ENCODE peak calls at places on chromosomes 4 and X, in nine cellular contexts. One of them, this sample, is unnamed.

GRCh38 chr4:139824882-139825522 is 159.4 kb downstream of the MGST2 start:
- DNase-seq in uterus: no peak
- DNase-seq in heart left ventricle: no peak
- DNase-seq in keratinocyte: no peak
- DNase-seq in MM.1S: no peak
- DNase-seq in right cardiac atrium: no peak
- DNase-seq in GM23248: no peak
- DNase-seq in lower lobe of right lung: no peak
- DNase-seq in thoracic aorta: no peak
- DNase-seq in this sample: no peak

GRCh38 chr4:90095000-90095399 is 32.2 kb upstream of the CCSER1 start:
- DNase-seq in thoracic aorta: no peak
- DNase-seq in uterus: no peak
- DNase-seq in right cardiac atrium: no peak
- DNase-seq in GM23248: no peak
- DNase-seq in keratinocyte: no peak
- DNase-seq in heart left ventricle: no peak
- DNase-seq in MM.1S: no peak
- DNase-seq in lower lobe of right lung: no peak
- DNase-seq in this sample: no peak

GRCh38 chrX:130053236-130053635 is 57.1 kb downstream of the ELF4 start:
- DNase-seq in lower lobe of right lung: no peak
- DNase-seq in MM.1S: no peak
- DNase-seq in thoracic aorta: no peak
- DNase-seq in heart left ventricle: no peak
- DNase-seq in keratinocyte: no peak
- DNase-seq in uterus: no peak
- DNase-seq in right cardiac atrium: no peak
- DNase-seq in GM23248: no peak
- DNase-seq in this sample: no peak

GRCh38 chrX:153560000-153560399 is 38.9 kb downstream of the CCNQ start:
- DNase-seq in keratinocyte: no peak
- DNase-seq in lower lobe of right lung: no peak
- DNase-seq in heart left ventricle: no peak
- DNase-seq in GM23248: peak
- DNase-seq in uterus: no peak
- DNase-seq in thoracic aorta: no peak
- DNase-seq in MM.1S: no peak
- DNase-seq in right cardiac atrium: no peak
- DNase-seq in this sample: no peak

GRCh38 chr4:22477136-22477793 is 38.6 kb downstream of the ADGRA3 start:
- DNase-seq in MM.1S: no peak
- DNase-seq in thoracic aorta: no peak
- DNase-seq in GM23248: no peak
- DNase-seq in keratinocyte: no peak
- DNase-seq in lower lobe of right lung: no peak
- DNase-seq in right cardiac atrium: no peak
- DNase-seq in uterus: no peak
- DNase-seq in heart left ventricle: no peak
- DNase-seq in this sample: no peak

GRCh38 chr4:168811793-168812651 is 198.0 kb downstream of the CBR4 start:
- DNase-seq in lower lobe of right lung: no peak
- DNase-seq in right cardiac atrium: no peak
- DNase-seq in thoracic aorta: no peak
- DNase-seq in MM.1S: no peak
- DNase-seq in heart left ventricle: no peak
- DNase-seq in GM23248: peak
- DNase-seq in keratinocyte: no peak
- DNase-seq in uterus: peak
- DNase-seq in this sample: no peak

GRCh38 chr4:142435599-142436235 is 410.4 kb downstream of the INPP4B start:
- DNase-seq in heart left ventricle: peak
- DNase-seq in lower lobe of right lung: peak
- DNase-seq in keratinocyte: no peak
- DNase-seq in GM23248: no peak
- DNase-seq in uterus: no peak
- DNase-seq in thoracic aorta: no peak
- DNase-seq in MM.1S: no peak
- DNase-seq in right cardiac atrium: peak
- DNase-seq in this sample: no peak

GRCh38 chr4:94390804-94391410 is 48.3 kb upstream of the HPGDS start:
- DNase-seq in heart left ventricle: no peak
- DNase-seq in uterus: no peak
- DNase-seq in MM.1S: no peak
- DNase-seq in GM23248: peak
- DNase-seq in lower lobe of right lung: no peak
- DNase-seq in thoracic aorta: no peak
- DNase-seq in right cardiac atrium: no peak
- DNase-seq in keratinocyte: no peak
- DNase-seq in this sample: no peak

GRCh38 chr4:155967098-155967497 is 13.4 kb upstream of the CTSO start:
- DNase-seq in keratinocyte: no peak
- DNase-seq in MM.1S: no peak
- DNase-seq in GM23248: peak
- DNase-seq in right cardiac atrium: no peak
- DNase-seq in uterus: no peak
- DNase-seq in thoracic aorta: no peak
- DNase-seq in heart left ventricle: no peak
- DNase-seq in lower lobe of right lung: no peak
- DNase-seq in this sample: no peak

GRCh38 chr4:75710246-75710645 is 14.1 kb upstream of the USO1 start:
- DNase-seq in GM23248: no peak
- DNase-seq in heart left ventricle: no peak
- DNase-seq in keratinocyte: no peak
- DNase-seq in uterus: no peak
- DNase-seq in MM.1S: no peak
- DNase-seq in thoracic aorta: no peak
- DNase-seq in lower lobe of right lung: no peak
- DNase-seq in right cardiac atrium: no peak
- DNase-seq in this sample: no peak

GRCh38 chr4:75718529-75718928 is 5.8 kb upstream of the USO1 start:
- DNase-seq in heart left ventricle: no peak
- DNase-seq in lower lobe of right lung: no peak
- DNase-seq in thoracic aorta: no peak
- DNase-seq in GM23248: no peak
- DNase-seq in uterus: no peak
- DNase-seq in MM.1S: no peak
- DNase-seq in keratinocyte: peak
- DNase-seq in right cardiac atrium: no peak
- DNase-seq in this sample: no peak

GRCh38 chr4:75714681-75715080 is 9.7 kb upstream of the USO1 start:
- DNase-seq in MM.1S: no peak
- DNase-seq in GM23248: peak
- DNase-seq in keratinocyte: no peak
- DNase-seq in right cardiac atrium: no peak
- DNase-seq in lower lobe of right lung: no peak
- DNase-seq in thoracic aorta: no peak
- DNase-seq in uterus: no peak
- DNase-seq in heart left ventricle: no peak
- DNase-seq in this sample: no peak

GRCh38 chr4:75717332-75717873 is 7.0 kb upstream of the USO1 start:
- DNase-seq in uterus: no peak
- DNase-seq in heart left ventricle: no peak
- DNase-seq in GM23248: no peak
- DNase-seq in right cardiac atrium: no peak
- DNase-seq in lower lobe of right lung: no peak
- DNase-seq in keratinocyte: no peak
- DNase-seq in thoracic aorta: no peak
- DNase-seq in MM.1S: no peak
- DNase-seq in this sample: no peak

GRCh38 chr4:75715105-75715799 is 9.1 kb upstream of the USO1 start:
- DNase-seq in uterus: no peak
- DNase-seq in thoracic aorta: no peak
- DNase-seq in MM.1S: peak
- DNase-seq in GM23248: peak
- DNase-seq in lower lobe of right lung: no peak
- DNase-seq in heart left ventricle: no peak
- DNase-seq in right cardiac atrium: no peak
- DNase-seq in keratinocyte: no peak
- DNase-seq in this sample: no peak
- H3K27ac ChIP-seq in uterus: no peak
- H3K27ac ChIP-seq in thoracic aorta: peak
- H3K27ac ChIP-seq in MM.1S: peak
- H3K27ac ChIP-seq in GM23248: peak
- H3K27ac ChIP-seq in lower lobe of right lung: no peak
- H3K27ac ChIP-seq in heart left ventricle: peak
- H3K27ac ChIP-seq in right cardiac atrium: peak
- H3K27ac ChIP-seq in keratinocyte: no peak
- H3K27ac ChIP-seq in this sample: no peak

GRCh38 chr4:1244081-1244977 is 4.6 kb downstream of the CTBP1 start:
- DNase-seq in lower lobe of right lung: no peak
- DNase-seq in right cardiac atrium: peak
- DNase-seq in uterus: peak
- DNase-seq in GM23248: peak
- DNase-seq in heart left ventricle: no peak
- DNase-seq in MM.1S: no peak
- DNase-seq in thoracic aorta: no peak
- DNase-seq in keratinocyte: no peak
- DNase-seq in this sample: no peak
- H3K4me3 ChIP-seq in lower lobe of right lung: no peak
- H3K4me3 ChIP-seq in right cardiac atrium: no peak
- H3K4me3 ChIP-seq in uterus: no peak
- H3K4me3 ChIP-seq in GM23248: no peak
- H3K4me3 ChIP-seq in heart left ventricle: no peak
- H3K4me3 ChIP-seq in MM.1S: no peak
- H3K4me3 ChIP-seq in thoracic aorta: no peak
- H3K4me3 ChIP-seq in keratinocyte: no peak
- H3K4me3 ChIP-seq in this sample: no peak

GRCh38 chr4:17769406-17770174 is 11.8 kb downstream of the FAM184B start:
- DNase-seq in heart left ventricle: no peak
- DNase-seq in GM23248: no peak
- DNase-seq in lower lobe of right lung: no peak
- DNase-seq in thoracic aorta: no peak
- DNase-seq in keratinocyte: no peak
- DNase-seq in right cardiac atrium: no peak
- DNase-seq in uterus: no peak
- DNase-seq in MM.1S: no peak
- DNase-seq in this sample: no peak

GRCh38 chr4:17773125-17773698 is 8.2 kb downstream of the FAM184B start:
- DNase-seq in GM23248: no peak
- DNase-seq in heart left ventricle: no peak
- DNase-seq in thoracic aorta: no peak
- DNase-seq in keratinocyte: no peak
- DNase-seq in lower lobe of right lung: no peak
- DNase-seq in right cardiac atrium: no peak
- DNase-seq in uterus: no peak
- DNase-seq in MM.1S: peak
- DNase-seq in this sample: no peak

GRCh38 chr4:17770845-17771244 is 10.6 kb downstream of the FAM184B start:
- DNase-seq in right cardiac atrium: no peak
- DNase-seq in thoracic aorta: no peak
- DNase-seq in GM23248: no peak
- DNase-seq in MM.1S: no peak
- DNase-seq in heart left ventricle: no peak
- DNase-seq in keratinocyte: no peak
- DNase-seq in lower lobe of right lung: no peak
- DNase-seq in uterus: no peak
- DNase-seq in this sample: no peak

GRCh38 chr4:17766826-17767458 is 14.5 kb downstream of the FAM184B start:
- DNase-seq in lower lobe of right lung: no peak
- DNase-seq in right cardiac atrium: no peak
- DNase-seq in GM23248: no peak
- DNase-seq in thoracic aorta: no peak
- DNase-seq in keratinocyte: no peak
- DNase-seq in uterus: no peak
- DNase-seq in heart left ventricle: no peak
- DNase-seq in MM.1S: no peak
- DNase-seq in this sample: no peak

GRCh38 chr4:17771284-17771908 is 10.0 kb downstream of the FAM184B start:
- DNase-seq in right cardiac atrium: no peak
- DNase-seq in keratinocyte: peak
- DNase-seq in lower lobe of right lung: peak
- DNase-seq in GM23248: no peak
- DNase-seq in thoracic aorta: no peak
- DNase-seq in uterus: no peak
- DNase-seq in MM.1S: no peak
- DNase-seq in heart left ventricle: no peak
- DNase-seq in this sample: no peak
- H3K27ac ChIP-seq in right cardiac atrium: no peak
- H3K27ac ChIP-seq in keratinocyte: peak
- H3K27ac ChIP-seq in lower lobe of right lung: no peak
- H3K27ac ChIP-seq in GM23248: no peak
- H3K27ac ChIP-seq in thoracic aorta: no peak
- H3K27ac ChIP-seq in uterus: no peak
- H3K27ac ChIP-seq in MM.1S: no peak
- H3K27ac ChIP-seq in heart left ventricle: no peak
- H3K27ac ChIP-seq in this sample: no peak

DNA sequence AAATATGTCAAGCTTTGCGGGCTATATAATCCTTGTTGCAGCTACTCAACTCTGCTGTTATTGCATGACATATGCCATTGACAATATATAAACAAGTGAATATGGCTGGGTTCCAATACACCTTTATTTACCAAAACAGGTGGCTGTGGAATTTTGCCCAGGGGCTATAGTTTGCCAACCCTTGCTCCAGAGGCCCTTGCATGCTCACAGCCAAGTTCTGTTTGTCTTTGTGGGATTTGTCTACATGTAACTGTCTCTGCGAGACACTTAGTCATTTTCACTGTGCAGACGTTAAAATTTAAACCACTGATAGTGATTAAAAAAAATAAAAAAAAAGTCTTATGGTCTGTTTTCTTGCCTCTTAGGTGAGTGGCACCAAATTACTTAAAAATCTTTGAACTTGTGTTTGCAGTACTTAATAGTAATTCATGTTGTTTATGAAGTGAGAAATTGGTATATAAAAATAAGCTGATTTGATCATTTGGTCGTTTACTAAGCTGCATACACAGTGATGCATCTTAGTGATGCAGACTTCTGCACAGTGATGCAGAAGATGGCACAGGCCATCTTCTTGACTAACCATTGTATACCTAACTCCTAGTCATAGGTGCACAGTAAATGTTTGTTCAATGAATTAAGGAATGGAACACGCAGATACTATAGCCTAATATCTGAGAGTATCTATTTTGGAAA is 170.9 kb downstream of the FRMPD4 start:
- DNase-seq in GM23248: no peak
- DNase-seq in uterus: no peak
- DNase-seq in MM.1S: no peak
- DNase-seq in thoracic aorta: no peak
- DNase-seq in lower lobe of right lung: no peak
- DNase-seq in keratinocyte: no peak
- DNase-seq in right cardiac atrium: no peak
- DNase-seq in heart left ventricle: no peak
- DNase-seq in this sample: no peak
- H3K4me3 ChIP-seq in GM23248: no peak
- H3K4me3 ChIP-seq in uterus: no peak
- H3K4me3 ChIP-seq in MM.1S: no peak
- H3K4me3 ChIP-seq in thoracic aorta: no peak
- H3K4me3 ChIP-seq in lower lobe of right lung: no peak
- H3K4me3 ChIP-seq in keratinocyte: no peak
- H3K4me3 ChIP-seq in right cardiac atrium: no peak
- H3K4me3 ChIP-seq in heart left ventricle: no peak
- H3K4me3 ChIP-seq in this sample: no peak

This sample was measured in CD4-positive, alpha-beta memory T cell.